ENCODE peak calls at places on chromosomes 2 and 18, in seven cellular contexts. One of them, this sample, is unnamed.

GRCh38 chr2:39845460-39846146 is 66.5 kb upstream of the THUMPD2 start:
- DNase-seq in astrocyte of the cerebellum: no peak
- DNase-seq in psoas muscle: no peak
- DNase-seq in amniotic stem cell: no peak
- DNase-seq in NCI-H1417: no peak
- DNase-seq in cardiac fibroblast: peak; percentile 43
- DNase-seq in KBM-7: no peak
- DNase-seq in this sample: no peak

GRCh38 chr2:29518988-29519925 is 402.1 kb downstream of the ALK start:
- DNase-seq in astrocyte of the cerebellum: peak; percentile 44
- DNase-seq in psoas muscle: no peak
- DNase-seq in amniotic stem cell: peak; percentile 4
- DNase-seq in NCI-H1417: no peak
- DNase-seq in cardiac fibroblast: peak; percentile 87
- DNase-seq in KBM-7: no peak
- DNase-seq in this sample: no peak

GRCh38 chr2:86311879-86312278 is 25.5 kb downstream of the REEP1 start:
- DNase-seq in astrocyte of the cerebellum: no peak
- DNase-seq in psoas muscle: no peak
- DNase-seq in amniotic stem cell: no peak
- DNase-seq in NCI-H1417: no peak
- DNase-seq in cardiac fibroblast: no peak
- DNase-seq in KBM-7: no peak
- DNase-seq in this sample: no peak

GRCh38 chr2:118527571-118527970 is 319.9 kb downstream of the EN1 start:
- DNase-seq in astrocyte of the cerebellum: no peak
- DNase-seq in psoas muscle: no peak
- DNase-seq in amniotic stem cell: no peak
- DNase-seq in NCI-H1417: no peak
- DNase-seq in cardiac fibroblast: no peak
- DNase-seq in KBM-7: no peak
- DNase-seq in this sample: no peak

GRCh38 chr18:54357082-54357659 is 487 bp downstream of the STARD6 start:
- DNase-seq in astrocyte of the cerebellum: no peak
- DNase-seq in psoas muscle: no peak
- DNase-seq in amniotic stem cell: no peak
- DNase-seq in NCI-H1417: peak; percentile 31
- DNase-seq in cardiac fibroblast: no peak
- DNase-seq in KBM-7: no peak
- DNase-seq in this sample: peak; percentile 80

GRCh38 chr2:13654416-13654815 is 937.7 kb downstream of the TRIB2 start:
- DNase-seq in astrocyte of the cerebellum: no peak
- DNase-seq in psoas muscle: no peak
- DNase-seq in amniotic stem cell: no peak
- DNase-seq in NCI-H1417: no peak
- DNase-seq in cardiac fibroblast: no peak
- DNase-seq in KBM-7: no peak
- DNase-seq in this sample: no peak

GRCh38 chr2:210171309-210172218 is at the start of gene KANSL1L:
- DNase-seq in astrocyte of the cerebellum: peak; percentile 90
- DNase-seq in psoas muscle: peak; percentile 99
- DNase-seq in amniotic stem cell: peak; percentile 88
- DNase-seq in NCI-H1417: peak; percentile 90
- DNase-seq in cardiac fibroblast: peak; percentile 97
- DNase-seq in KBM-7: peak; percentile 94
- DNase-seq in this sample: peak; percentile 99

GRCh38 chr18:49591271-49591670 is 29.4 kb downstream of the LIPG start:
- DNase-seq in astrocyte of the cerebellum: no peak
- DNase-seq in psoas muscle: no peak
- DNase-seq in amniotic stem cell: no peak
- DNase-seq in NCI-H1417: no peak
- DNase-seq in cardiac fibroblast: no peak
- DNase-seq in KBM-7: no peak
- DNase-seq in this sample: no peak

GRCh38 chr2:233064526-233065199 is 4.5 kb downstream of the INPP5D start:
- DNase-seq in astrocyte of the cerebellum: no peak
- DNase-seq in psoas muscle: no peak
- DNase-seq in amniotic stem cell: no peak
- DNase-seq in NCI-H1417: no peak
- DNase-seq in cardiac fibroblast: no peak
- DNase-seq in KBM-7: no peak
- DNase-seq in this sample: no peak

GRCh38 chr2:149333636-149334035 is 3.2 kb downstream of the LYPD6 start:
- DNase-seq in astrocyte of the cerebellum: no peak
- DNase-seq in psoas muscle: no peak
- DNase-seq in amniotic stem cell: no peak
- DNase-seq in NCI-H1417: no peak
- DNase-seq in cardiac fibroblast: no peak
- DNase-seq in KBM-7: no peak
- DNase-seq in this sample: no peak